ENCODE peak calls at places on chromosomes 1 and 21, in nine cellular contexts. One of them, this sample, is unnamed.

GRCh38 chr1:198655464-198656121 is 16.8 kb downstream of the PTPRC start:
- DNase-seq in GM23248: peak; percentile 51
- DNase-seq in GM06990: no peak
- DNase-seq in fibroblast of mammary gland: no peak
- DNase-seq in NCI-H2029: no peak
- DNase-seq in ureter: no peak
- DNase-seq in IMR-90: no peak
- DNase-seq in amniotic epithelial cell: no peak
- DNase-seq in endothelial cell: no peak
- DNase-seq in this sample: no peak

GRCh38 chr1:108801101-108801500 is 54.6 kb downstream of the STXBP3 start:
- DNase-seq in GM23248: peak; percentile 55
- DNase-seq in GM06990: no peak
- DNase-seq in fibroblast of mammary gland: peak; percentile 48
- DNase-seq in NCI-H2029: no peak
- DNase-seq in ureter: no peak
- DNase-seq in IMR-90: peak; percentile 61
- DNase-seq in amniotic epithelial cell: peak; percentile 20
- DNase-seq in endothelial cell: no peak
- DNase-seq in this sample: peak; percentile 50

GRCh38 chr21:37753122-37753599 is 163.1 kb downstream of the KCNJ6 start:
- DNase-seq in GM23248: no peak
- DNase-seq in GM06990: no peak
- DNase-seq in fibroblast of mammary gland: no peak
- DNase-seq in NCI-H2029: no peak
- DNase-seq in ureter: no peak
- DNase-seq in IMR-90: no peak
- DNase-seq in amniotic epithelial cell: no peak
- DNase-seq in endothelial cell: no peak
- DNase-seq in this sample: no peak

GRCh38 chr1:27560271-27561125 is 43.4 kb downstream of the AHDC1 start:
- DNase-seq in GM23248: no peak
- DNase-seq in GM06990: no peak
- DNase-seq in fibroblast of mammary gland: no peak
- DNase-seq in NCI-H2029: no peak
- DNase-seq in ureter: no peak
- DNase-seq in IMR-90: no peak
- DNase-seq in amniotic epithelial cell: no peak
- DNase-seq in endothelial cell: no peak
- DNase-seq in this sample: no peak

GRCh38 chr1:56330400-56331026 is 248.8 kb downstream of the PLPP3 start:
- DNase-seq in GM23248: peak; percentile 68
- DNase-seq in GM06990: peak; percentile 56
- DNase-seq in fibroblast of mammary gland: peak; percentile 71
- DNase-seq in NCI-H2029: no peak
- DNase-seq in ureter: no peak
- DNase-seq in IMR-90: peak; percentile 84
- DNase-seq in amniotic epithelial cell: peak; percentile 50
- DNase-seq in endothelial cell: no peak
- DNase-seq in this sample: peak; percentile 63

GRCh38 chr1:82542766-82543165 is 742.0 kb downstream of the ADGRL2 start:
- DNase-seq in GM23248: peak; percentile 3
- DNase-seq in GM06990: no peak
- DNase-seq in fibroblast of mammary gland: no peak
- DNase-seq in NCI-H2029: no peak
- DNase-seq in ureter: no peak
- DNase-seq in IMR-90: no peak
- DNase-seq in amniotic epithelial cell: no peak
- DNase-seq in endothelial cell: no peak
- DNase-seq in this sample: no peak

GRCh38 chr1:234621657-234622335 is 11.8 kb upstream of the IRF2BP2 start:
- DNase-seq in GM23248: peak; percentile 81
- DNase-seq in GM06990: no peak
- DNase-seq in fibroblast of mammary gland: peak; percentile 96
- DNase-seq in NCI-H2029: no peak
- DNase-seq in ureter: no peak
- DNase-seq in IMR-90: peak; percentile 71
- DNase-seq in amniotic epithelial cell: peak; percentile 87
- DNase-seq in endothelial cell: no peak
- DNase-seq in this sample: peak; percentile 77

GRCh38 chr1:42290130-42290529 is 44.9 kb downstream of the FOXJ3 start:
- DNase-seq in GM23248: peak; percentile 24
- DNase-seq in GM06990: no peak
- DNase-seq in fibroblast of mammary gland: peak; percentile 25
- DNase-seq in NCI-H2029: no peak
- DNase-seq in ureter: no peak
- DNase-seq in IMR-90: peak; percentile 50
- DNase-seq in amniotic epithelial cell: no peak
- DNase-seq in endothelial cell: no peak
- DNase-seq in this sample: peak; percentile 15

GRCh38 chr1:235831148-235831547 is 35.6 kb downstream of the LYST start:
- DNase-seq in GM23248: peak; percentile 68
- DNase-seq in GM06990: peak; percentile 22
- DNase-seq in fibroblast of mammary gland: peak; percentile 79
- DNase-seq in NCI-H2029: no peak
- DNase-seq in ureter: no peak
- DNase-seq in IMR-90: peak; percentile 84
- DNase-seq in amniotic epithelial cell: peak; percentile 32
- DNase-seq in endothelial cell: no peak
- DNase-seq in this sample: peak; percentile 55

GRCh38 chr1:234962340-234962989 is 166.2 kb downstream of the TOMM20 start:
- DNase-seq in GM23248: peak; percentile 99
- DNase-seq in GM06990: peak; percentile 74
- DNase-seq in fibroblast of mammary gland: peak; percentile 100
- DNase-seq in NCI-H2029: no peak
- DNase-seq in ureter: no peak
- DNase-seq in IMR-90: peak; percentile 100
- DNase-seq in amniotic epithelial cell: peak; percentile 100
- DNase-seq in endothelial cell: no peak
- DNase-seq in this sample: peak; percentile 99

GRCh38 chr1:150273310-150273709 is 720 bp downstream of the C1orf54 start:
- DNase-seq in GM23248: no peak
- DNase-seq in GM06990: no peak
- DNase-seq in fibroblast of mammary gland: peak; percentile 28
- DNase-seq in NCI-H2029: no peak
- DNase-seq in ureter: no peak
- DNase-seq in IMR-90: peak; percentile 61
- DNase-seq in amniotic epithelial cell: no peak
- DNase-seq in endothelial cell: no peak
- DNase-seq in this sample: peak; percentile 53

GRCh38 chr21:32456497-32456918 is 44.0 kb downstream of the EVA1C start:
- DNase-seq in GM23248: peak; percentile 79
- DNase-seq in GM06990: no peak
- DNase-seq in fibroblast of mammary gland: peak; percentile 87
- DNase-seq in NCI-H2029: no peak
- DNase-seq in ureter: no peak
- DNase-seq in IMR-90: peak; percentile 84
- DNase-seq in amniotic epithelial cell: peak; percentile 67
- DNase-seq in endothelial cell: no peak
- DNase-seq in this sample: peak; percentile 79

GRCh38 chr21:38171723-38172344 is 85.0 kb upstream of the KCNJ15 start:
- DNase-seq in GM23248: peak; percentile 53
- DNase-seq in GM06990: no peak
- DNase-seq in fibroblast of mammary gland: peak; percentile 84
- DNase-seq in NCI-H2029: no peak
- DNase-seq in ureter: no peak
- DNase-seq in IMR-90: peak; percentile 45
- DNase-seq in amniotic epithelial cell: peak; percentile 76
- DNase-seq in endothelial cell: peak; percentile 38
- DNase-seq in this sample: peak; percentile 57

GRCh38 chr21:38533887-38534286 is 35.6 kb upstream of the ERG start:
- DNase-seq in GM23248: no peak
- DNase-seq in GM06990: no peak
- DNase-seq in fibroblast of mammary gland: no peak
- DNase-seq in NCI-H2029: peak; percentile 16
- DNase-seq in ureter: no peak
- DNase-seq in IMR-90: no peak
- DNase-seq in amniotic epithelial cell: peak; percentile 13
- DNase-seq in endothelial cell: no peak
- DNase-seq in this sample: peak; percentile 3

This sample was measured in cardiac fibroblast.